ENCODE peak calls at places on chromosomes 13 and 19, in seven cellular contexts. R is esophagus muscularis mucosa, V is prostate gland, Q is transverse colon, T is sigmoid colon, E is spleen, G is endothelial cell of umbilical vein. N is an unnamed sample.

GRCh38 chr19:441213-441823 is 19.5 kb downstream of the SHC2 start:
- DNase-seq in E (peak), R (no peak), V (no peak), Q (no peak), T (no peak), G (no peak), N (no peak)

GRCh38 chr19:42553292-42554045 is 25.2 kb upstream of the CEACAM1 start:
- DNase-seq in T (no peak), G (no peak), E (peak), V (no peak), Q (no peak), R (no peak), N (peak)

GRCh38 chr19:1440418-1440801 is 2.2 kb downstream of the RPS15 start:
- DNase-seq in G (no peak), V (no peak), E (no peak), R (no peak), Q (no peak), T (no peak), N (no peak)

GRCh38 chr13:33740134-33740538 is 77.8 kb upstream of the RFC3 start:
- DNase-seq in R (no peak), Q (no peak), E (no peak), V (no peak), T (no peak), G (peak), N (no peak)

GRCh38 chr13:37889102-37889501 is 19.5 kb upstream of the TRPC4 start:
- DNase-seq in R (no peak), V (no peak), E (no peak), T (no peak), Q (no peak), G (no peak), N (no peak)

GRCh38 chr19:51079486-51080110 is 3.1 kb downstream of the KLK14 start:
- DNase-seq in T (no peak), V (no peak), G (no peak), R (no peak), Q (no peak), E (no peak), N (peak)

GRCh38 chr19:46714523-46715106 is 2.3 kb downstream of the PRKD2 start:
- DNase-seq in R (no peak), Q (no peak), E (no peak), V (no peak), G (peak), T (no peak), N (no peak)

GRCh38 chr13:112455476-112456059 is 79.4 kb downstream of the SPACA7 start:
- DNase-seq in E (no peak), Q (no peak), G (no peak), T (no peak), V (no peak), R (peak), N (no peak)

GRCh38 chr13:98977568-98978270 is at the start of gene DOCK9:
- DNase-seq in V (peak), R (no peak), E (no peak), G (peak), T (peak), Q (peak), N (peak)

GRCh38 chr19:34926685-34927375 is at the start of gene ZNF30:
- DNase-seq in T (peak), V (peak), E (peak), R (peak), G (peak), Q (peak), N (peak)

GRCh38 chr13:99977912-99978780 is 3.4 kb upstream of the ZIC2 start:
- DNase-seq in Q (no peak), T (no peak), E (no peak), V (no peak), R (no peak), G (no peak), N (no peak)

GRCh38 chr19:19321143-19321577 is 531 bp downstream of the MAU2 start:
- DNase-seq in G (peak), R (no peak), V (no peak), T (no peak), Q (peak), E (no peak), N (no peak)

GRCh38 chr19:29609636-29610035 is 3.6 kb downstream of the POP4 start:
- DNase-seq in Q (no peak), T (peak), R (no peak), V (no peak), G (no peak), E (peak), N (no peak)

GRCh38 chr13:20716951-20717350 is 13.5 kb downstream of the IL17D start:
- DNase-seq in Q (no peak), E (no peak), G (no peak), R (no peak), V (no peak), T (no peak), N (no peak)

GRCh38 chr19:46648070-46648960 is 12.3 kb upstream of the GNG8 start:
- DNase-seq in Q (no peak), T (no peak), E (no peak), R (no peak), G (no peak), V (no peak), N (peak)

GRCh38 chr19:39275578-39275977 is 7.4 kb downstream of the IFNL2 start:
- DNase-seq in V (no peak), E (peak), R (no peak), Q (no peak), G (no peak), T (no peak), N (no peak)

GRCh38 chr19:30255783-30256509 is 116.2 kb upstream of the ZNF536 start:
- DNase-seq in Q (no peak), R (no peak), V (no peak), E (no peak), T (no peak), G (no peak), N (no peak)

GRCh38 chr13:50073340-50073739 is 58.1 kb downstream of the KCNRG start:
- DNase-seq in V (no peak), T (no peak), E (no peak), Q (no peak), G (peak), R (no peak), N (no peak)

GRCh38 chr13:29513002-29513980 is 82.2 kb downstream of the SLC7A1 start:
- DNase-seq in Q (no peak), G (peak), R (no peak), V (no peak), T (no peak), E (peak), N (no peak)

GRCh38 chr13:24709186-24709913 is 29.1 kb downstream of the ATP12A start:
- DNase-seq in R (no peak), Q (peak), T (no peak), V (no peak), E (no peak), G (no peak), N (no peak)

GRCh38 chr13:44796597-44797517 is 192.4 kb downstream of the NUFIP1 start:
- DNase-seq in Q (no peak), E (no peak), G (peak), V (no peak), T (no peak), R (no peak), N (no peak)

GRCh38 chr13:83151308-83151660 is 731.0 kb downstream of the SLITRK1 start:
- DNase-seq in E (no peak), G (no peak), Q (no peak), T (no peak), V (no peak), R (no peak), N (no peak)

GRCh38 chr13:33218020-33218419 is 67.5 kb downstream of the STARD13 start:
- DNase-seq in Q (no peak), R (peak), T (no peak), V (no peak), E (no peak), G (no peak), N (no peak)

GRCh38 chr13:84400711-84401110 is 518.4 kb upstream of the SLITRK1 start:
- DNase-seq in E (no peak), Q (no peak), V (no peak), R (no peak), G (no peak), T (no peak), N (no peak)

GRCh38 chr13:102879793-102880499 is 34.1 kb downstream of the ERCC5 start:
- DNase-seq in V (no peak), T (no peak), G (no peak), Q (no peak), R (no peak), E (no peak), N (no peak)

GRCh38 chr13:102873653-102874052 is 27.8 kb downstream of the ERCC5 start:
- DNase-seq in V (no peak), T (no peak), G (peak), Q (no peak), R (no peak), E (no peak), N (no peak)

GRCh38 chr13:102878491-102878890 is 32.7 kb downstream of the ERCC5 start:
- DNase-seq in G (peak), T (no peak), V (no peak), E (no peak), Q (no peak), R (no peak), N (no peak)

GRCh38 chr13:102872531-102872930 is 26.7 kb downstream of the ERCC5 start:
- DNase-seq in E (no peak), R (no peak), Q (no peak), G (no peak), V (no peak), T (no peak), N (no peak)

GRCh38 chr13:102877285-102877684 is 31.5 kb downstream of the ERCC5 start:
- DNase-seq in T (no peak), V (no peak), E (no peak), G (no peak), Q (no peak), R (no peak), N (no peak)
- TF ChIP-seq POLR2A in T (no peak), V (no peak), E (no peak), G (no peak), Q (no peak), R (no peak), N (no peak)

GRCh38 chr19:17859533-17860330 is at the start of gene RPL18A:
- DNase-seq in E (peak), T (peak), R (peak), G (peak), V (peak), Q (peak), N (peak)
- TF ChIP-seq POLR2AphosphoS5 in E (peak), T (peak), R (peak), G (peak), V (peak), Q (peak), N (peak)

GRCh38 chr13:75391432-75392100 is 90.4 kb downstream of the TBC1D4 start:
- DNase-seq in R (no peak), G (no peak), Q (no peak), E (no peak), V (no peak), T (no peak), N (no peak)
- H3K4me3 ChIP-seq in R (no peak), G (no peak), Q (no peak), E (no peak), V (no peak), T (no peak), N (no peak)

GRCh38 chr13:32168136-32168535 is 136.6 kb downstream of the FRY start:
- DNase-seq in V (no peak), Q (no peak), G (no peak), R (no peak), E (no peak), T (no peak), N (no peak)

GRCh38 chr13:32164622-32165268 is 133.2 kb downstream of the FRY start:
- DNase-seq in Q (no peak), G (peak), R (no peak), V (no peak), T (no peak), E (no peak), N (no peak)

GRCh38 chr13:32170841-32171240 is 139.3 kb downstream of the FRY start:
- DNase-seq in Q (no peak), G (no peak), T (no peak), V (no peak), E (no peak), R (no peak), N (no peak)

DNA sequence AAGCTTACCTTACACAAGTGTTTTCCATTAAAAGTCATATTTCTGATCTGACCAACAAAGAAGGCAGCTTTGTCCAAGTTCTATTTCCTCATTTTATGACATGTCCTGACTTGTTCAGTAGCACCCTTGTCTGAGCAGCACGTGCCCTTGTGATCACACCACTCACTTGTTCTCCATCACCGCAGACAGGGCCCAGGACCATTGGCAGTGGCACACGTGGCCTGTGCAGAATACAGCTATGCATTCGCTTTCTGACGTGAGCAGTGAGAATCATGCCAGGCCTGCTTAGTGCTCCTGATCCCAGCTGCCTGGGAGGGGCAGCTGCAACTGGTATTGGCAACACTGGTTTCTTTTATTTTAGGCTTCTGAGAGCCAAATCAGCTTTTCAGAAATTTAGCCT is 134.2 kb downstream of the FRY start:
- DNase-seq in E (no peak), V (no peak), G (no peak), Q (no peak), R (no peak), T (peak), N (peak)
- TF ChIP-seq POLR2A in E (no peak), V (no peak), G (no peak), Q (no peak), R (no peak), T (no peak), N (no peak)

GRCh38 chr19:13961826-13962737 is 9.8 kb downstream of the DCAF15 start:
- DNase-seq in Q (no peak), R (no peak), V (no peak), T (no peak), E (no peak), G (no peak), N (no peak)

GRCh38 chr19:13959962-13960862 is 7.9 kb downstream of the DCAF15 start:
- DNase-seq in G (no peak), T (no peak), Q (no peak), V (no peak), E (no peak), R (no peak), N (no peak)

GRCh38 chr19:13962738-13963602 is 10.7 kb downstream of the DCAF15 start:
- DNase-seq in T (no peak), V (no peak), G (no peak), R (no peak), Q (no peak), E (no peak), N (no peak)

GRCh38 chr19:13959141-13959961 is 7.0 kb downstream of the DCAF15 start:
- DNase-seq in V (no peak), G (no peak), E (no peak), T (no peak), R (no peak), Q (no peak), N (peak)

DNA sequence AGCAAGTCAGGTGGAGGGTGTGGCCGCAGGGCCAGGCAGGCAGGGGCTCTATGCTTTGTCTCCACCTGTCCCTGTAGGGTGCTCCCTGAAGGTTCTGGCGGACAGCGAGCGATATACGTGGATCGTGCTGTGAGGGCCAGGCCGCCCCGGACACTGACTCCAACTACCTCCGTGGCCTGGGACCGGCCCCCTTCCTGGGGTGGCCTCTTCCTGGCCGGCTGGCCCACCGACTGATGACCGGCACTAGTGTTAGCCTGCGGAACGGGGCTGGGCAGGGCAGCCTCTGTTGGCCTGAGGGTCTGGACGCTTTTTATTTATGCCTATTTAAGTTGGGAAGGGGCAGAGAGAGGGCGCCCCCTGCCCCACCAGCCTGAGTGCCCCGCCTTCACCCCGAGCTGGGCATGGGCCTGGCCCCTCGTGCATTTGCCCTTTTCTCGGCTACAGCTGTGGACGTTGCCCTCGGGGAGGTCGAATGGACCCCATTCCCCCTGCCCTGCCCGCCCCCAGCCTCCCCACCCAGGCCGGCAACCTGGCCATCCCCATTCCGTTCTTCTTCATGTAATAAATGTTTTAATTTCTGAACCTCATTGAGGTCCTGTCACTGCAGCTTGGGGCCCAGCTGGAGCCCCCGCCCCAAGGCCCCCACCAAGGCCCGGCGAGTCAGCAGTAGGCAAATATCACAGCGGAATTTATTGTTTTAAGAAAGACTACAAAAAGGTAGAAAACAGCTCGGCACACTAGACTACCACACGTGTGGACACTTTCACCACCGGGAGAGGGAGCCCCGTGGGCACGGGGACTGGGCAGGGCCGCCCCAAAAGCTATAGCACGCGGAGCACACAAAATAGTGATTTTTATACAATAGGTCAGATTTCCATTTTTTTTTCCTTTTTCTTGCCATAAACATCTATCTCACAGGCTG is 8.8 kb downstream of the DCAF15 start:
- DNase-seq in R (no peak), G (no peak), T (no peak), E (no peak), Q (no peak), V (no peak), N (peak)
- TF ChIP-seq POLR2AphosphoS5 in R (no peak), G (no peak), T (no peak), E (peak), Q (no peak), V (no peak), N (no peak)

GRCh38 chr19:13062317-13062716 is 40.3 kb downstream of the LYL1 start:
- DNase-seq in G (no peak), Q (no peak), R (no peak), T (no peak), E (no peak), V (no peak), N (no peak)

GRCh38 chr19:13060233-13060963 is 42.3 kb downstream of the LYL1 start:
- DNase-seq in G (no peak), T (no peak), V (no peak), Q (peak), E (no peak), R (no peak), N (peak)

GRCh38 chr19:13063461-13064091 is 39.1 kb downstream of the LYL1 start:
- DNase-seq in V (no peak), E (no peak), Q (no peak), R (no peak), G (no peak), T (no peak), N (no peak)

GRCh38 chr19:13058951-13059660 is 43.6 kb downstream of the LYL1 start:
- DNase-seq in V (no peak), E (no peak), G (no peak), R (no peak), Q (no peak), T (no peak), N (no peak)

GRCh38 chr19:13060964-13061927 is 41.4 kb downstream of the LYL1 start:
- DNase-seq in Q (peak), E (peak), R (no peak), T (peak), V (peak), G (peak), N (peak)
- H3K4me3 ChIP-seq in Q (peak), E (peak), R (peak), T (peak), V (peak), G (peak), N (peak)

GRCh38 chr19:13010038-13010991 is 15.0 kb downstream of the NFIX start:
- DNase-seq in T (no peak), E (no peak), R (no peak), Q (no peak), V (peak), G (no peak), N (peak)
- TF ChIP-seq POLR2A in T (no peak), E (no peak), R (no peak), Q (no peak), V (peak), G (no peak), N (no peak)

DNA sequence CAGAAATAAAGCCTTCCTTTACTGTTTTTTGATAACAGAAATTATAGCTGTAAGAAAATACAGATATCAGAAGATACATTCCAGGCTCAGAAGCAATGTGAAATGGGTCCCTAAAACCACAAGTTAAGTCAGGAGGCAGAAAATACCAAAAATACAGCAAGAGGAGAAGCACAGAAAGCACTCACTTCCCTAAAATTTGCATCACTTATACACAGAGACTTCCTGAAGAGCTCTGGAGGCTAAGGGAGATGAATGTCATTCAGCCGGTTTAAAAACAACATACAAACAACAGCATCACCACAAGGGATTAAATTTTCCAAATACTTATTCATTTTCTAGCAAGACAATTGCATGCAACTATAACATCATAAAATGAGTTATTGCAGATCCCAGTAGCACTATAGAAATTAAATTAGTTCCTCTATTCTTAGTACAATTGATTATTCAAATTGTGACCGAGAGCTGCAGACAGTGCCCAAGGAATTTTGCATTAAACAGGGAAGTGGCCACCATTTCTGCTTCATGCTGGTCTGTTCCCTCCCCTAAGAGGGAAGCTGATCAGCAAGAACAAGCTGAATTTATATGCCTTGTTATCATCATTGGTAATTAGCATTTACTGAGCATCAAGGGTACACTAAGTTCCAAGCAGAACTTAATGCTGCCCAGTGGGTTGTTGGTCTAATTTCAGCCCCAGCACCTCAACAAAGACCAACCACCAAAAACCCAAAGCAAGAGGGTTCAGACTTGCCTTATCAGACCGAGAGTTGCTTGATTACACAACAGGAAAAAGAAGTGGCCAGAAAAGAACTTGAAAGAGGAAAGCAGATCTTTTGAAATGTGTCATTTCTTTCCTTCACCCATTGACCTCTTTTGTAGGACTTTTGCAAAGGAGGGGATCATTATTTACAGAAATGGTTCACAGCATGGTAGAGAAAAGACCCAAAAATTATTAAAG is 140.7 kb downstream of the KCTD12 start:
- DNase-seq in Q (no peak), G (peak), T (no peak), R (no peak), V (no peak), E (no peak), N (no peak)
- TF ChIP-seq POLR2AphosphoS5 in Q (no peak), G (no peak), T (no peak), R (no peak), V (no peak), E (peak), N (no peak)